ENCODE peak calls at places on chromosomes 1 and 21, in seven cellular contexts. L is suprapubic skin, B is right lobe of liver, A is heart left ventricle, M is transverse colon, R is A549, X is tibial nerve. Z is an unnamed sample.

GRCh38 chr1:210298296-210298695 is 30.4 kb upstream of the HHAT start:
- DNase-seq in B (no peak), R (no peak), A (no peak), L (no peak), M (no peak), X (no peak), Z (no peak)

GRCh38 chr1:215566556-215567490 is at the start of gene KCTD3:
- DNase-seq in B (peak; percentile 90), X (peak; percentile 46), L (peak; percentile 82), R (peak; percentile 81), M (peak; percentile 79), A (peak; percentile 88), Z (peak; percentile 60)

GRCh38 chr1:185441608-185442007 is 124.6 kb upstream of the IVNS1ABP start:
- DNase-seq in X (no peak), R (peak; percentile 72), A (no peak), M (no peak), B (no peak), L (no peak), Z (no peak)

GRCh38 chr1:54709547-54710292 is 5.9 kb upstream of the TTC4 start:
- DNase-seq in B (no peak), L (no peak), X (no peak), M (no peak), R (no peak), A (no peak), Z (no peak)

GRCh38 chr1:154154053-154154452 is 820 bp downstream of the NUP210L start:
- DNase-seq in R (no peak), B (no peak), M (no peak), A (no peak), L (no peak), X (no peak), Z (no peak)

GRCh38 chr1:32963746-32964460 is 706 bp downstream of the RNF19B start:
- DNase-seq in B (peak; percentile 82), L (peak; percentile 90), X (no peak), A (peak; percentile 66), R (peak; percentile 29), M (peak; percentile 72), Z (peak; percentile 71)

GRCh38 chr1:10682449-10683365 is 113.7 kb downstream of the CASZ1 start:
- DNase-seq in A (no peak), X (no peak), B (no peak), L (no peak), M (no peak), R (no peak), Z (no peak)

GRCh38 chr1:19484338-19484792 is 974 bp downstream of the CAPZB start:
- DNase-seq in X (no peak), R (no peak), M (no peak), B (no peak), L (no peak), A (no peak), Z (no peak)

GRCh38 chr1:225962440-225962975 is 21.5 kb upstream of the LEFTY2 start:
- DNase-seq in L (no peak), A (peak; percentile 36), R (peak; percentile 71), M (peak; percentile 76), B (no peak), X (no peak), Z (no peak)

GRCh38 chr21:38511662-38512243 is 13.5 kb upstream of the ERG start:
- DNase-seq in M (no peak), A (no peak), B (no peak), L (no peak), X (no peak), R (no peak), Z (no peak)

GRCh38 chr1:223706077-223706988 is 6.0 kb upstream of the CAPN2 start:
- DNase-seq in R (peak; percentile 85), X (no peak), L (no peak), A (no peak), B (no peak), M (peak; percentile 42), Z (no peak)

GRCh38 chr1:185857447-185857846 is 123.3 kb downstream of the HMCN1 start:
- DNase-seq in X (no peak), M (no peak), B (no peak), L (no peak), R (no peak), A (no peak), Z (no peak)

GRCh38 chr1:34779962-34780361 is 1.1 kb upstream of the GJB3 start:
- DNase-seq in R (no peak), L (peak; percentile 45), M (no peak), B (no peak), X (no peak), A (no peak), Z (no peak)

GRCh38 chr1:91799159-91799558 is 86.8 kb downstream of the TGFBR3 start:
- DNase-seq in B (no peak), R (no peak), L (no peak), A (peak; percentile 51), X (no peak), M (no peak), Z (no peak)

GRCh38 chr1:12125422-12126355 is 41.1 kb upstream of the TNFRSF1B start:
- DNase-seq in B (peak; percentile 58), M (no peak), L (no peak), X (no peak), A (peak; percentile 51), R (no peak), Z (no peak)

GRCh38 chr1:48048064-48048463 is 50.9 kb upstream of the TRABD2B start:
- DNase-seq in A (peak; percentile 57), L (no peak), M (no peak), B (no peak), R (no peak), X (no peak), Z (no peak)

GRCh38 chr1:39195166-39196111 is 9.1 kb upstream of the MACF1 start:
- DNase-seq in B (no peak), X (no peak), A (no peak), L (no peak), R (no peak), M (no peak), Z (no peak)

GRCh38 chr1:110408488-110408887 is 994 bp upstream of the LAMTOR5 start:
- DNase-seq in X (no peak), B (no peak), A (no peak), M (no peak), R (no peak), L (no peak), Z (no peak)

GRCh38 chr1:206534552-206534951 is 27.2 kb downstream of the RASSF5 start:
- DNase-seq in A (no peak), X (no peak), L (peak; percentile 31), B (no peak), M (no peak), R (no peak), Z (no peak)

GRCh38 chr1:203453016-203453415 is 22.6 kb upstream of the PRELP start:
- DNase-seq in B (no peak), X (no peak), L (peak; percentile 54), R (no peak), M (no peak), A (no peak), Z (no peak)

GRCh38 chr1:203454986-203455471 is 20.6 kb upstream of the PRELP start:
- DNase-seq in L (peak; percentile 53), R (no peak), B (no peak), M (no peak), X (no peak), A (no peak), Z (no peak)

GRCh38 chr1:203455706-203456105 is 19.9 kb upstream of the PRELP start:
- DNase-seq in B (no peak), R (no peak), A (no peak), L (peak; percentile 51), X (no peak), M (no peak), Z (no peak)

GRCh38 chr1:203451849-203452784 is 23.5 kb upstream of the PRELP start:
- DNase-seq in A (no peak), X (peak; percentile 66), L (no peak), B (no peak), M (no peak), R (no peak), Z (no peak)

DNA sequence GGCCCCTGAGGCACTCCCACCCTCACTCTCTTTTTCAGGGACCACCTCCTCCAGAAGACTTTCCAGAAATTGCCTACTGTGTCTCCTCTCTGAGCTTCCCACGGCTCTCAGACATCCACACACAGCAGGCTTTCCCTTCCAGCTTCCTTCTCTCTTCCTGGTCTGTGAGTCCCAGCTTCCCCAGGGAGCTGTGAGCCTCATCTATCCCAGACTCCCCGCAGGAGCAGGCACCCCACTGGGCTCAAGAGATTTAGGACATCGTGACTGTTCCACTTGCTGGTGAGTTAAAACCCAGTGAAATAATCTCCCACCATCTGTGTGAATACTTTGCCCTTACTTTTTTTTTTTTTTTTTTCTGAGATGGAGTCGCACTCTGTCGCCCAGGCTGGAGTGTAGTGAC is 22.0 kb upstream of the PRELP start:
- DNase-seq in B (no peak), M (no peak), L (peak; percentile 17), X (no peak), R (no peak), A (no peak), Z (no peak)
- H3K4me3 ChIP-seq in B (no peak overlapping the region), M (no peak overlapping the region), L (no peak overlapping the region), X (no peak overlapping the region), R (no peak overlapping the region), A (no peak overlapping the region), Z (no peak overlapping the region)

DNA sequence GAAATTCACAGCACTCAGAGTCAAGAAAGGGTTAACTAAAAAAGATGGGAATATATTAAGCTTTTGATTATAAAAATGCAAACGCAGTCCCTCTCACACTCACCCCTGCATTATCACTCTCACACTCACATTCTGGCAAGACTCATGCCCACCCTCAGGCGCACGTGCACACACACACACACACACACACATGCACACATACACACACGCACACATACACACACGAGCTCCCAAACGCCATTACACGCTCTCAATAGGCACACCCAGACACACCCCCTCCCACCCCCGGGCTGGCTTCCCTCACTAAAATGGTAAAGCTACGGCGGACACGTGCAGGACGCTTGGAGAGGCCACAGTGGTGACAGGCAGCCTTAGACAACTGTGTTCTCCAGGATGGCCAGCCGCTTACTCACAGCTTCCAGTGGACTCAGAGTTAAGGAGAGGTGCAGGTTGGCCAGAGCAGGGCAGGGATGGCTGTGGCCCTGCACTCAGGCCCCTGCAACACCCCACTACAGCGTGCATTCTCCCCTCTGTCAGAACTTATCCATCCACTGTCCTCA is 10.1 kb downstream of the MATN1 start:
- DNase-seq in B (peak; percentile 40), X (no peak), M (no peak), R (no peak), L (peak; percentile 62), A (no peak), Z (no peak)
- H3K27ac ChIP-seq in B (no peak overlapping the region), X (no peak overlapping the region), M (no peak overlapping the region), R (no peak overlapping the region), L (no peak overlapping the region), A (no peak overlapping the region), Z (no peak overlapping the region)

DNA sequence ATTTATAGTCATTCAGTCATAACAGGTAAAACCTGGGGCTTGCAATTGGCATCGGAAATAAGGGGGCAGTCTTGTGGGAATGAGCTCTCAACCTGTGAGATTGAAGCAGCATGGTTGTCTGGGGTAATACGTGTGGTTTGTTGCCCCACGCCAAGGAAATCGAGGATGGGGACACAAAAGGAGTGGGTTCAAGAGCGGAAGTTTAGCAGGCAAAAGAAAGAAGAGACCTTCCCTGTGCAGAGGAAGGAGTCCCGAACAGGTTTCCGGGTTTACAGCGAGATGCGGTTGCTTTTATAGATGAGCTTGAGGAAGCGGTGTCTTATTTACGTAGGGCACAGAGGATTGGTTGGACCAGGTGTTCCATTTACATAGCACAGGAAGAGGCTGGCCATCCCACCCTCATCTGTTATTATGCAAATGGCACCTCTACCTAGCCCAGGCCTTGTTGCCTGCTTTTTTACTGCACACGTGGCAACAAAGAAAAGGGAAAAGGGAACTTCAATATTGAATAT is 37.3 kb downstream of the IFNAR1 start:
- DNase-seq in X (no peak), L (no peak), R (no peak), M (peak; percentile 56), A (no peak), B (no peak), Z (peak; percentile 44)
- TF ChIP-seq POLR2A in X (no peak), L (no peak), R (no peak), M (peak; percentile 89), A (no peak), B (peak; percentile 64), Z (peak; percentile 53)

GRCh38 chr1:79006564-79006963 is at the start of gene ADGRL4:
- DNase-seq in R (no peak), L (no peak), X (no peak), A (peak; percentile 63), M (no peak), B (peak; percentile 57), Z (no peak)
- H3K4me3 ChIP-seq in R (no peak within 1 kb of the TSS), L (peak within 1 kb of the TSS; percentile 28), X (peak within 1 kb of the TSS; percentile 39), A (peak within 1 kb of the TSS; percentile 65), M (no peak within 1 kb of the TSS), B (peak within 1 kb of the TSS; percentile 11), Z (no peak within 1 kb of the TSS)